ENCODE peak calls at places on chromosomes 12 and 14, in ten cellular contexts. One of them, this sample, is unnamed.

GRCh38 chr14:22429546-22429945 is 159.5 kb downstream of the DAD1 start:
- DNase-seq in SK-N-SH: no peak
- DNase-seq in GM23338: no peak
- DNase-seq in sigmoid colon: no peak
- DNase-seq in upper lobe of left lung: no peak
- DNase-seq in transverse colon: no peak
- DNase-seq in Panc1: no peak
- DNase-seq in K562: no peak
- DNase-seq in HepG2: no peak
- DNase-seq in stomach: no peak
- DNase-seq in this sample: no peak

GRCh38 chr12:101172316-101172715 is 37.7 kb downstream of the SLC5A8 start:
- DNase-seq in SK-N-SH: peak
- DNase-seq in GM23338: peak
- DNase-seq in sigmoid colon: no peak
- DNase-seq in upper lobe of left lung: no peak
- DNase-seq in transverse colon: peak
- DNase-seq in Panc1: no peak
- DNase-seq in K562: peak
- DNase-seq in HepG2: peak
- DNase-seq in stomach: no peak
- DNase-seq in this sample: no peak

GRCh38 chr12:120825337-120825736 is 78.8 kb downstream of the SPPL3 start:
- DNase-seq in SK-N-SH: no peak
- DNase-seq in GM23338: no peak
- DNase-seq in sigmoid colon: no peak
- DNase-seq in upper lobe of left lung: no peak
- DNase-seq in transverse colon: no peak
- DNase-seq in Panc1: no peak
- DNase-seq in K562: no peak
- DNase-seq in HepG2: peak
- DNase-seq in stomach: no peak
- DNase-seq in this sample: no peak

GRCh38 chr12:1533602-1534304 is 60.6 kb downstream of the FBXL14 start:
- DNase-seq in SK-N-SH: no peak
- DNase-seq in GM23338: no peak
- DNase-seq in sigmoid colon: no peak
- DNase-seq in upper lobe of left lung: no peak
- DNase-seq in transverse colon: peak
- DNase-seq in Panc1: no peak
- DNase-seq in K562: peak
- DNase-seq in HepG2: no peak
- DNase-seq in stomach: no peak
- DNase-seq in this sample: peak

GRCh38 chr12:106522708-106523107 is 60.1 kb upstream of the RFX4 start:
- DNase-seq in SK-N-SH: no peak
- DNase-seq in GM23338: no peak
- DNase-seq in sigmoid colon: no peak
- DNase-seq in upper lobe of left lung: no peak
- DNase-seq in transverse colon: no peak
- DNase-seq in Panc1: no peak
- DNase-seq in K562: peak
- DNase-seq in HepG2: no peak
- DNase-seq in stomach: no peak
- DNase-seq in this sample: no peak

GRCh38 chr12:48074266-48074665 is 31.6 kb downstream of the SENP1 start:
- DNase-seq in SK-N-SH: no peak
- DNase-seq in GM23338: no peak
- DNase-seq in sigmoid colon: no peak
- DNase-seq in upper lobe of left lung: no peak
- DNase-seq in transverse colon: no peak
- DNase-seq in Panc1: no peak
- DNase-seq in K562: no peak
- DNase-seq in HepG2: no peak
- DNase-seq in stomach: no peak
- DNase-seq in this sample: no peak

GRCh38 chr12:72273851-72274284 is 1.7 kb downstream of the TRHDE start:
- DNase-seq in SK-N-SH: no peak
- DNase-seq in GM23338: peak
- DNase-seq in sigmoid colon: no peak
- DNase-seq in upper lobe of left lung: peak
- DNase-seq in transverse colon: no peak
- DNase-seq in Panc1: no peak
- DNase-seq in K562: no peak
- DNase-seq in HepG2: no peak
- DNase-seq in stomach: no peak
- DNase-seq in this sample: no peak

GRCh38 chr14:66624319-66624937 is 116.5 kb downstream of the GPHN start:
- DNase-seq in SK-N-SH: peak
- DNase-seq in GM23338: peak
- DNase-seq in sigmoid colon: peak
- DNase-seq in upper lobe of left lung: no peak
- DNase-seq in transverse colon: peak
- DNase-seq in Panc1: peak
- DNase-seq in K562: peak
- DNase-seq in HepG2: peak
- DNase-seq in stomach: peak
- DNase-seq in this sample: peak

GRCh38 chr12:58026892-58027891 is 85.8 kb downstream of the ATP23 start:
- DNase-seq in SK-N-SH: no peak
- DNase-seq in GM23338: no peak
- DNase-seq in sigmoid colon: no peak
- DNase-seq in upper lobe of left lung: no peak
- DNase-seq in transverse colon: no peak
- DNase-seq in Panc1: no peak
- DNase-seq in K562: no peak
- DNase-seq in HepG2: no peak
- DNase-seq in stomach: no peak
- DNase-seq in this sample: no peak

GRCh38 chr12:42182394-42182793 is 37.7 kb upstream of the GXYLT1 start:
- DNase-seq in SK-N-SH: no peak
- DNase-seq in GM23338: no peak
- DNase-seq in sigmoid colon: no peak
- DNase-seq in upper lobe of left lung: no peak
- DNase-seq in transverse colon: no peak
- DNase-seq in Panc1: no peak
- DNase-seq in K562: no peak
- DNase-seq in HepG2: no peak
- DNase-seq in stomach: no peak
- DNase-seq in this sample: no peak

GRCh38 chr14:95043314-95043713 is 114.0 kb downstream of the DICER1 start:
- DNase-seq in SK-N-SH: no peak
- DNase-seq in GM23338: no peak
- DNase-seq in sigmoid colon: no peak
- DNase-seq in upper lobe of left lung: no peak
- DNase-seq in transverse colon: no peak
- DNase-seq in Panc1: no peak
- DNase-seq in K562: no peak
- DNase-seq in HepG2: no peak
- DNase-seq in stomach: peak
- DNase-seq in this sample: no peak

DNA sequence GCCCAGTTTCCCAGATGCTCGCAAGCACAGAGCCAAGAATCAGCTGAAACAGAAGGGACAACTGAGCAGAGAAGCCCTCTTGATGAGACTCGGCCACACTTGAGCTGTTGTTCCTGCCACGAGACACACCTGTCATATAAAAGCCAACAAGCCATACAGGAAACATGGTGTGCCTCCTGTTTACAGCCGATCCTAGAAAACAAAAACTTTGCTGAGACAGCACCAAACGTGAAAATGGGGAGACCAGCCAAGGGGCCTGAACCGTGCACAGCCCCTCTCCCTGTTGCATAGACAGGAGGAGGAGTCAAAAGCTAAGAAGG is 133.0 kb upstream of the EEA1 start:
- DNase-seq in SK-N-SH: no peak
- DNase-seq in GM23338: no peak
- DNase-seq in sigmoid colon: no peak
- DNase-seq in upper lobe of left lung: no peak
- DNase-seq in transverse colon: no peak
- DNase-seq in Panc1: no peak
- DNase-seq in K562: no peak
- DNase-seq in HepG2: no peak
- DNase-seq in stomach: no peak
- DNase-seq in this sample: no peak
- TF ChIP-seq POLR2AphosphoS5 in SK-N-SH: no peak
- TF ChIP-seq POLR2AphosphoS5 in GM23338: no peak
- TF ChIP-seq POLR2AphosphoS5 in sigmoid colon: no peak
- TF ChIP-seq POLR2AphosphoS5 in upper lobe of left lung: no peak
- TF ChIP-seq POLR2AphosphoS5 in transverse colon: no peak
- TF ChIP-seq POLR2AphosphoS5 in Panc1: no peak
- TF ChIP-seq POLR2AphosphoS5 in K562: no peak
- TF ChIP-seq POLR2AphosphoS5 in HepG2: no peak
- TF ChIP-seq POLR2AphosphoS5 in stomach: no peak
- TF ChIP-seq POLR2AphosphoS5 in this sample: no peak

DNA sequence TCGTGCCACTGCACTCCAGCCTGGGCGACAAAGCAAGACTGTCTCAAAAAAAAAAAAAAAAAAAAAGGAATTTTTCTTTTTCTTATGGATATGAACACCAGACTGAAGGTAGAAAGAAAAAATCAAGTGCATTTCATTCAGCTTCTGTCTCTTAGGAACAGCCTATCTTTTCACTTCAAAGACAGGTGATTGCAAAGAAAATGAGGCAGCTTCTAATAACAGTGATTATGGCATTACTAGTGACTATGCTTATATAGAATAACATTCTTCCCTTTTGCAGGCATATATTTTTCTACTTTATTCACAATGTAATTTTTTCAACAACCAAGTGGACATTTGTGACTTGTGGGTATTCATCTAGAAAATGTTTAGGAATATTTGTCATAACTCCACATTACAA is 295.5 kb upstream of the ATXN7L3B start:
- DNase-seq in SK-N-SH: no peak
- DNase-seq in GM23338: no peak
- DNase-seq in sigmoid colon: no peak
- DNase-seq in upper lobe of left lung: no peak
- DNase-seq in transverse colon: no peak
- DNase-seq in Panc1: no peak
- DNase-seq in K562: no peak
- DNase-seq in HepG2: no peak
- DNase-seq in stomach: no peak
- DNase-seq in this sample: no peak
- TF ChIP-seq POLR2AphosphoS5 in SK-N-SH: no peak
- TF ChIP-seq POLR2AphosphoS5 in GM23338: no peak
- TF ChIP-seq POLR2AphosphoS5 in sigmoid colon: no peak
- TF ChIP-seq POLR2AphosphoS5 in upper lobe of left lung: no peak
- TF ChIP-seq POLR2AphosphoS5 in transverse colon: no peak
- TF ChIP-seq POLR2AphosphoS5 in Panc1: no peak
- TF ChIP-seq POLR2AphosphoS5 in K562: no peak
- TF ChIP-seq POLR2AphosphoS5 in HepG2: no peak
- TF ChIP-seq POLR2AphosphoS5 in stomach: no peak
- TF ChIP-seq POLR2AphosphoS5 in this sample: no peak

GRCh38 chr12:123519151-123520001 is 14.1 kb downstream of the RILPL1 start:
- DNase-seq in SK-N-SH: no peak
- DNase-seq in GM23338: peak
- DNase-seq in sigmoid colon: no peak
- DNase-seq in upper lobe of left lung: no peak
- DNase-seq in transverse colon: peak
- DNase-seq in Panc1: no peak
- DNase-seq in K562: no peak
- DNase-seq in HepG2: peak
- DNase-seq in stomach: no peak
- DNase-seq in this sample: no peak
- TF ChIP-seq POLR2AphosphoS5 in SK-N-SH: no peak
- TF ChIP-seq POLR2AphosphoS5 in GM23338: no peak
- TF ChIP-seq POLR2AphosphoS5 in sigmoid colon: no peak
- TF ChIP-seq POLR2AphosphoS5 in upper lobe of left lung: no peak
- TF ChIP-seq POLR2AphosphoS5 in transverse colon: no peak
- TF ChIP-seq POLR2AphosphoS5 in Panc1: no peak
- TF ChIP-seq POLR2AphosphoS5 in K562: no peak
- TF ChIP-seq POLR2AphosphoS5 in HepG2: no peak
- TF ChIP-seq POLR2AphosphoS5 in stomach: no peak
- TF ChIP-seq POLR2AphosphoS5 in this sample: no peak

DNA sequence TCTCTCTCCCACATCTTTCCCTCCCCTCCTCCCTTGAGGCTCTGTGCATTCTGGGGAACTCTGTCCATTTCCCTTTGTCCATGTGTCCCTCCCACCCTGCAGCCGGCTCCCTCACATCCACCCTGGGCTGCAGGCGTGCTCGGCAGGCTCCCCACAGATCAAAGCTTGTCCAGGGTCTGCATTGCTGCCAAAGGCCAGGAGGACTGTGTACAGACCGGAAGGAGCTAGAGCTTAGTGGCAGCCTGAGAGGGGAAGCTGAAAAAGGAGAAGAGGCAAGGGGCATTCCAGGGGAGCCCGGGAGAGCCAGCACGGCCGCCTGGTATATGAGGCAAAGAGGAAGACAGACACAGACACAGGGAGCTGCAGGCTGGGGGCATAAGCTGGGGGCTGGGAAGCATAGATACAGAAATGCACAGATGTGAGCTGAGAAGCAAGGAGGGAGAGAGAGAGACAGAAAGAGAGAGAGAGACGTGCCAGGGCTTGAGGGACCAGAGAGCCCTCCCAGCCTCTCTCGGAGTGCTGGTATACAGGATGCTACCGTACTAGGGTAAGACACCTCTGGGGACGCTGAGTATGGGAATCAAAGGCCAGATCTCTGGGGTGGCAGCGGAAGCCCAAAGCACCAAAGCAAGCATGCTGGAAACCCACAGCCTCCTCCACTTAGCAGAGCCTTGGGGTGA is 3.3 kb downstream of the CD4 start:
- DNase-seq in SK-N-SH: no peak
- DNase-seq in GM23338: no peak
- DNase-seq in sigmoid colon: peak
- DNase-seq in upper lobe of left lung: no peak
- DNase-seq in transverse colon: no peak
- DNase-seq in Panc1: no peak
- DNase-seq in K562: no peak
- DNase-seq in HepG2: peak
- DNase-seq in stomach: no peak
- DNase-seq in this sample: no peak
- TF ChIP-seq POLR2AphosphoS5 in SK-N-SH: no peak
- TF ChIP-seq POLR2AphosphoS5 in GM23338: no peak
- TF ChIP-seq POLR2AphosphoS5 in sigmoid colon: no peak
- TF ChIP-seq POLR2AphosphoS5 in upper lobe of left lung: no peak
- TF ChIP-seq POLR2AphosphoS5 in transverse colon: no peak
- TF ChIP-seq POLR2AphosphoS5 in Panc1: no peak
- TF ChIP-seq POLR2AphosphoS5 in K562: no peak
- TF ChIP-seq POLR2AphosphoS5 in HepG2: peak
- TF ChIP-seq POLR2AphosphoS5 in stomach: no peak
- TF ChIP-seq POLR2AphosphoS5 in this sample: no peak